ENCODE peak calls at places on chromosomes 11 and 22, in seven cellular contexts. Q is right atrium auricular region; J is left ventricle myocardium inferior; W is NT2/D1; A is IMR-90; P is naive thymus-derived CD4-positive, alpha-beta T cell; D is heart right ventricle. R is an unnamed sample. For H3K27me3 and H3K9me3, the result is how much of the 10 kb centered on the place peaks cover.

GRCh38 chr11:44564653-44565007 is 833 bp upstream of the CD82 start:
- DNase-seq in P (no peak), J (peak), Q (peak), A (peak), D (no peak), W (no peak), R (no peak)

GRCh38 chr11:60515144-60515855 is at the start of gene MS4A13:
- DNase-seq in Q (no peak), W (no peak), J (no peak), D (no peak), A (no peak), P (no peak), R (no peak)

GRCh38 chr11:102142333-102142732 is 32.1 kb downstream of the YAP1 start:
- DNase-seq in W (no peak), D (no peak), Q (no peak), P (no peak), A (peak), J (no peak), R (no peak)

GRCh38 chr11:46330887-46331652 is 16.2 kb upstream of the DGKZ start:
- DNase-seq in D (no peak), Q (no peak), J (no peak), P (no peak), A (no peak), W (no peak), R (no peak)

GRCh38 chr11:34792143-34792542 is 124.0 kb downstream of the APIP start:
- DNase-seq in P (no peak), J (no peak), Q (no peak), W (no peak), D (no peak), A (no peak), R (no peak)

GRCh38 chr11:128463975-128464374 is 123.4 kb downstream of the ETS1 start:
- DNase-seq in P (no peak), W (no peak), D (no peak), A (peak), J (no peak), Q (no peak), R (no peak)

GRCh38 chr22:41444360-41445170 is 2.0 kb downstream of the TOB2 start:
- DNase-seq in W (peak), Q (peak), D (peak), J (peak), P (peak), A (peak), R (peak)

GRCh38 chr22:36808611-36809344 is 8.1 kb downstream of the PVALB start:
- DNase-seq in Q (no peak), J (no peak), W (no peak), D (no peak), P (no peak), A (no peak), R (no peak)

GRCh38 chr22:30178180-30179126 is 68.1 kb downstream of the LIF start:
- DNase-seq in D (no peak), A (no peak), P (no peak), J (no peak), Q (no peak), W (no peak), R (no peak)

GRCh38 chr11:126477526-126478275 is 122.2 kb downstream of the ST3GAL4 start:
- DNase-seq in A (no peak), P (peak), J (no peak), W (no peak), D (no peak), Q (no peak), R (no peak)

GRCh38 chr11:76806608-76807205 is 23.6 kb downstream of the TSKU start:
- DNase-seq in Q (peak), P (no peak), A (no peak), D (no peak), J (no peak), W (no peak), R (no peak)

GRCh38 chr11:64268687-64269379 is 15.6 kb downstream of the BAD start:
- DNase-seq in D (peak), Q (peak), J (peak), W (no peak), P (peak), A (peak), R (no peak)

GRCh38 chr11:111749646-111750045 is 16.5 kb downstream of the PPP2R1B start:
- DNase-seq in Q (no peak), P (no peak), D (no peak), A (no peak), J (no peak), W (no peak), R (no peak)

GRCh38 chr11:128604723-128605122 is 17.4 kb upstream of the ETS1 start:
- DNase-seq in W (no peak), A (no peak), J (no peak), P (no peak), Q (no peak), D (no peak), R (no peak)

GRCh38 chr22:32531955-32532818 is 57.6 kb downstream of the FBXO7 start:
- DNase-seq in P (no peak), D (peak), J (peak), W (no peak), A (peak), Q (peak), R (no peak)

GRCh38 chr11:129189646-129190045 is 2.5 kb downstream of the ARHGAP32 start:
- DNase-seq in P (no peak), A (no peak), J (no peak), Q (no peak), W (no peak), D (no peak), R (no peak)

GRCh38 chr11:75536786-75537629 is 11.3 kb upstream of the GDPD5 start:
- DNase-seq in A (peak), Q (no peak), J (no peak), W (no peak), D (no peak), P (peak), R (no peak)

GRCh38 chr11:88307749-88308425 is 29.6 kb downstream of the CTSC start:
- DNase-seq in Q (no peak), A (no peak), W (peak), P (no peak), D (no peak), J (no peak), R (peak)

GRCh38 chr11:46694095-46694494 is 6.3 kb downstream of the ARHGAP1 start:
- DNase-seq in D (no peak), W (no peak), A (no peak), P (no peak), Q (no peak), J (no peak), R (no peak)

GRCh38 chr22:21570398-21570797 is 2.9 kb downstream of the UBE2L3 start:
- DNase-seq in W (no peak), J (no peak), P (no peak), D (no peak), A (no peak), Q (no peak), R (peak)
- H3K4me3 ChIP-seq in W (no peak), J (no peak), P (no peak), D (no peak), A (no peak), Q (no peak), R (peak)

DNA sequence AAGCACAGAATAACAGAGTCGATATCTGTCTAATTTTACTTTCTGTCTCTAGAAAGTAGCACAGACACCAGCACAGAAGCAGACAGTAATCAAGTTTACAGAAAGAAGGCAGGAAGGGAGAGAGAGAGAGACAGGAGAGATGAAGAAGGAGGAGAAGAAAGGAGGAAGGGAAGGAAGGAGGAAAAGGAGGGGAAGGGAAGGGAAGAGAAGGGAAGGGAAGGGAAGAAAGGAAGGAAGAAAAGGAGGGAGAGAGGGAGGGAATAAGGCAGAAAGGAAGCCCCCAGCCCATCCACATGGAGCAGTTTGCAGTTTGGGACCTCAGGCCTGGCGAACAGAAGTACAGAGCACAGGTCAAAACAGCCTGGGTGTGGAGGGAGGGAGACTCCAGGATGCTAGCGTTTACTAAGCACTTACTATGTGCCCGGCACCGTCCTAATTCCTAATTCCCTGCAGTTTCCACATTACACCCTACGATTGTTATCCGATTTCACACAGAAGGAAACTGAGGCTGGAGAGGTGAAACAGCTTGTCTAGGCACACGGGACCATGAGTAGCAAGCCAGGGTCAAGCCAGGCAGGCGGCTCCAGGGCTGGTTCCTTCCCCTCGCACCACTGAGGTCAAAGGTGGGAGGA is 46.0 kb upstream of the WNT7B start:
- DNase-seq in J (no peak), D (no peak), Q (no peak), A (no peak), W (no peak), P (no peak), R (no peak)
- H3K27me3 ChIP-seq in J (under half), D (under half), Q (under half), A (under half), W (half or more), P (under half), R (under half)

DNA sequence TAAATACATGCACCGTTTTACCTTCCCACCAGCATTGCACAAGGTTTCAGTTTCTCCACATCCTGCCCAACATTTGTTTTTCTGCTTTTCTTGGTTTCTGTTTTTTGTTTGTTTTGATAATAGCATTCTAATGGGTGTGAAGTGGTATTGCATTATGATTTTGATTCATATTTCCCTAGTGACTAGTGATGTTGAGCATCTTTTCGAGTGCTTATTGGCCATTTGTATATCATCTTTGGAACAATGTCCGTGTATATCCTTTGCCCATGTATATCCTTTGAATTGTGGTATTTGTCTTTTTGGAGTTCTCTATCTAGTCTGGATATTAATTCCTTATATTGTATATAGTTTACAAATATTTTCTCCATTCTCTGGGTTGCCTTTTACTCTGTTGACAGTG is 2914.8 kb upstream of the OR11H1 start:
- DNase-seq in J (no peak), P (no peak), D (no peak), Q (no peak), A (no peak), W (no peak), R (no peak)
- H3K9me3 ChIP-seq in J (under half), P (under half), D (under half), Q (under half), A (under half), W (under half), R (under half)

GRCh38 chr11:57763568-57763967 is 2.0 kb downstream of the CTNND1 start:
- DNase-seq in J (no peak), W (no peak), Q (no peak), A (peak), D (no peak), P (no peak), R (no peak)
- H3K4me3 ChIP-seq in J (peak), W (peak), Q (peak), A (peak), D (peak), P (no peak), R (peak)

GRCh38 chr11:2165571-2165970 is 4.6 kb upstream of the INS start:
- DNase-seq in W (no peak), P (no peak), Q (no peak), A (no peak), J (no peak), D (no peak), R (no peak)
- H3K27me3 ChIP-seq in W (under half), P (under half), Q (under half), A (under half), J (half or more), D (under half), R (under half)

DNA sequence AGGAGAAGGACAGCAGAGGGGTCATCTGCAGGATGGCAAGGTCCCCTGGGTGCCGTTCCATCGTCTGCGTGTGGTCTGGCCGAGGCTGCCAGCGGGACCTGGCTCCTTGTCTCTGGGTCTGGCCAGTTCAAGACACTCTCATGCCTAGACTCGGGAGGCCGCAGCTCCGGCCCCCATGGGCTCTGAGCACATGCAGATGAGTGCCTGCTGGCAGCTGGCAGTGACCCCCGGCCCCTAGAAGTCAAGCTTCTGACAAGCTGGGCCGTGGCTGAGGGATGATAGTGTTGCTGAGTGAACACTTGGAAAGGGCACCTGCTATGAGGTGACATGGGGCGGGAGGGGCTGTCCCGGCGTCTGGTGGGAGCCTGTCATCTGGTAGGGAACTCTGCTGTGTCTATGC is 1180.6 kb downstream of the BRD1 start:
- DNase-seq in W (no peak), P (no peak), J (no peak), A (no peak), Q (no peak), D (no peak), R (no peak)
- H3K9me3 ChIP-seq in W (under half), P (under half), J (under half), A (half or more), Q (under half), D (under half), R (under half)

GRCh38 chr11:10897150-10897549 is 39.3 kb upstream of the ZBED5 start:
- DNase-seq in A (no peak), Q (no peak), W (no peak), D (no peak), P (no peak), J (no peak), R (no peak)

GRCh38 chr11:10899542-10899830 is 41.6 kb upstream of the ZBED5 start:
- DNase-seq in Q (no peak), W (no peak), A (no peak), J (peak), D (no peak), P (peak), R (no peak)

GRCh38 chr11:10898763-10899541 is 41.1 kb upstream of the ZBED5 start:
- DNase-seq in A (no peak), J (no peak), Q (no peak), P (no peak), D (peak), W (no peak), R (no peak)

GRCh38 chr11:10896493-10896892 is 38.6 kb upstream of the ZBED5 start:
- DNase-seq in J (no peak), A (no peak), Q (no peak), W (no peak), P (no peak), D (no peak), R (no peak)

GRCh38 chr11:10898003-10898762 is 40.3 kb upstream of the ZBED5 start:
- DNase-seq in A (no peak), D (no peak), Q (no peak), J (no peak), P (no peak), W (no peak), R (no peak)
- H3K4me3 ChIP-seq in A (no peak), D (no peak), Q (no peak), J (peak), P (no peak), W (no peak), R (no peak)

R was measured in HAP-1.